ENCODE peak calls at places on chromosome 22, in seven cellular contexts. I is fibroblast of lung, D is GM23338, K is neural progenitor cell, B is hepatocyte, T is IMR-90, O is PC-3. Y is an unnamed sample.
A peak's percentile ranks its signal among the peaks of the same experiment; 100 is the strongest.

GRCh38 chr22:48840112-48840949 is 987.3 kb downstream of the BRD1 start:
- DNase-seq in I (no peak), D (no peak), K (no peak), B (no peak), T (no peak), O (no peak), Y (no peak)

GRCh38 chr22:48574776-48575566 is 1252.7 kb downstream of the BRD1 start:
- DNase-seq in I (peak; percentile 54), D (peak; percentile 66), K (peak; percentile 92), B (peak; percentile 89), T (no peak), O (no peak), Y (no peak)

GRCh38 chr22:40666151-40666848 is 13.0 kb upstream of the MCHR1 start:
- DNase-seq in I (peak; percentile 25), D (no peak), K (no peak), B (no peak), T (peak; percentile 53), O (no peak), Y (no peak)

GRCh38 chr22:25698986-25699385 is 43.0 kb upstream of the MYO18B start:
- DNase-seq in I (no peak), D (no peak), K (no peak), B (no peak), T (no peak), O (no peak), Y (no peak)

GRCh38 chr22:23240639-23241389 is 60.5 kb downstream of the BCR start:
- DNase-seq in I (no peak), D (peak; percentile 76), K (peak; percentile 50), B (no peak), T (no peak), O (peak; percentile 44), Y (peak; percentile 30)

GRCh38 chr22:19666663-19667593 is 47.4 kb upstream of the SEPTIN5 start:
- DNase-seq in I (peak; percentile 89), D (no peak), K (no peak), B (no peak), T (peak; percentile 77), O (no peak), Y (no peak)

GRCh38 chr22:38890377-38890776 is 18.4 kb upstream of the CBX6 start:
- DNase-seq in I (no peak), D (no peak), K (no peak), B (no peak), T (no peak), O (peak; percentile 49), Y (no peak)

GRCh38 chr22:28450109-28450508 is 229.5 kb downstream of the TTC28 start:
- DNase-seq in I (no peak), D (no peak), K (no peak), B (no peak), T (peak; percentile 9), O (no peak), Y (no peak)

GRCh38 chr22:50444663-50445062 is 30.2 kb downstream of the SBF1 start:
- DNase-seq in I (peak; percentile 77), D (no peak), K (no peak), B (peak; percentile 53), T (peak; percentile 78), O (peak; percentile 38), Y (no peak)

GRCh38 chr22:28185130-28185529 is 266.1 kb upstream of the PITPNB start:
- DNase-seq in I (no peak), D (no peak), K (no peak), B (no peak), T (no peak), O (no peak), Y (no peak)

GRCh38 chr22:44191036-44191454 is 10.3 kb downstream of the PARVG start:
- DNase-seq in I (peak; percentile 37), D (no peak), K (no peak), B (no peak), T (no peak), O (no peak), Y (no peak)

GRCh38 chr22:41919357-41920224 is 4.7 kb upstream of the SHISA8 start:
- DNase-seq in I (peak; percentile 16), D (peak; percentile 97), K (peak; percentile 53), B (peak; percentile 66), T (peak; percentile 11), O (no peak), Y (peak; percentile 84)

GRCh38 chr22:38243007-38243775 is 29.6 kb downstream of the TMEM184B start:
- DNase-seq in I (peak; percentile 27), D (no peak), K (peak; percentile 65), B (peak; percentile 88), T (peak; percentile 78), O (no peak), Y (peak; percentile 23)

GRCh38 chr22:28899199-28899853 is 16.0 kb downstream of the ZNRF3 start:
- DNase-seq in I (peak; percentile 67), D (no peak), K (no peak), B (no peak), T (peak; percentile 20), O (no peak), Y (peak; percentile 18)

GRCh38 chr22:25076281-25076680 is 123.4 kb upstream of the CRYBB3 start:
- DNase-seq in I (no peak), D (no peak), K (no peak), B (no peak), T (no peak), O (no peak), Y (no peak)

GRCh38 chr22:34490911-34491310 is 570.6 kb upstream of the LARGE1 start:
- DNase-seq in I (no peak), D (no peak), K (no peak), B (no peak), T (no peak), O (no peak), Y (no peak)

GRCh38 chr22:39128508-39128907 is 24.0 kb downstream of the CBX7 start:
- DNase-seq in I (no peak), D (no peak), K (no peak), B (no peak), T (no peak), O (no peak), Y (no peak)

GRCh38 chr22:17218341-17218740 is 894 bp downstream of the ADA2 start:
- DNase-seq in I (no peak), D (no peak), K (no peak), B (no peak), T (no peak), O (no peak), Y (no peak)

GRCh38 chr22:44545773-44546172 is 47.7 kb upstream of the RTL6 start:
- DNase-seq in I (no peak), D (no peak), K (no peak), B (peak; percentile 2), T (no peak), O (no peak), Y (no peak)

GRCh38 chr22:48596111-48596860 is 1231.4 kb downstream of the BRD1 start:
- DNase-seq in I (no peak), D (no peak), K (no peak), B (no peak), T (no peak), O (no peak), Y (no peak)

GRCh38 chr22:30422481-30423295 is 2.9 kb upstream of the MTFP1 start:
- DNase-seq in I (peak; percentile 98), D (peak; percentile 76), K (peak; percentile 76), B (peak; percentile 88), T (peak; percentile 95), O (peak; percentile 94), Y (no peak)
- H2AFZ ChIP-seq in I (no peak overlapping the region), D (peak overlapping the region; percentile 96), K (no peak overlapping the region), B (peak overlapping the region; percentile 9), T (peak overlapping the region; percentile 96), O (peak overlapping the region; percentile 57), Y (peak overlapping the region; percentile 67)

DNA sequence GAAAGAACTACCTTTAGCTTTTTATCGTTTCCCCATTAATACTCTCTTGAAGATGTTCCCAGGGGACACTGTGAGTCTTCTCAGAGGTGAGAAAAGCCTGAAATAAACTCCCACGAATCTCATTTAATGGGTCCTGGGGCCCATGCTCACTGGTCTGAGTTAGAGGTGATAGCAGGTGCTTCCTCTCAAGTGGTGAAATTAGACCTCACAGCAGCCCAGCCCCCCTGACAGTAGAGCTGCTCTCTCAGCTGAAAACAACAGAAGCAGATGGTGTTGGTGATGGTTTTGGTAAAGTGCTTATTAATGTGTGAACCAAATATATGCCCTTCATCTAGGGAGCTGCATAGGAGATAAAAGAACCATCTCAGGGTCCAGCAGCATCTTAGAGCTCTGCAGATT is 76.8 kb upstream of the VPREB1 start:
- DNase-seq in I (no peak), D (no peak), K (no peak), B (no peak), T (no peak), O (no peak), Y (peak; percentile 100)
- H3K4me2 ChIP-seq in I (no peak overlapping the region), D (no peak overlapping the region), K (no peak overlapping the region), B (no peak overlapping the region), T (peak overlapping the region; percentile 94), O (no peak overlapping the region), Y (peak overlapping the region; percentile 98)

GRCh38 chr22:45833613-45834012 is 143.3 kb downstream of the WNT7B start:
- DNase-seq in I (no peak), D (no peak), K (no peak), B (no peak), T (no peak), O (no peak), Y (no peak)

GRCh38 chr22:45832180-45832579 is 144.8 kb downstream of the WNT7B start:
- DNase-seq in I (no peak), D (peak; percentile 67), K (no peak), B (no peak), T (no peak), O (no peak), Y (no peak)

GRCh38 chr22:45832959-45833580 is 143.9 kb downstream of the WNT7B start:
- DNase-seq in I (no peak), D (no peak), K (no peak), B (no peak), T (no peak), O (no peak), Y (no peak)

GRCh38 chr22:45830531-45831245 is 146.3 kb downstream of the WNT7B start:
- DNase-seq in I (peak; percentile 81), D (no peak), K (no peak), B (no peak), T (peak; percentile 83), O (peak; percentile 71), Y (no peak)

GRCh38 chr22:45831394-45831793 is 145.6 kb downstream of the WNT7B start:
- DNase-seq in I (peak; percentile 55), D (no peak), K (no peak), B (no peak), T (peak; percentile 38), O (peak; percentile 62), Y (peak; percentile 31)
- TF ChIP-seq CTCF in I (peak; percentile 65), D (peak; percentile 50), K (no peak), B (peak; percentile 18), T (peak; percentile 63), O (peak; percentile 71), Y (peak; percentile 81)

DNA sequence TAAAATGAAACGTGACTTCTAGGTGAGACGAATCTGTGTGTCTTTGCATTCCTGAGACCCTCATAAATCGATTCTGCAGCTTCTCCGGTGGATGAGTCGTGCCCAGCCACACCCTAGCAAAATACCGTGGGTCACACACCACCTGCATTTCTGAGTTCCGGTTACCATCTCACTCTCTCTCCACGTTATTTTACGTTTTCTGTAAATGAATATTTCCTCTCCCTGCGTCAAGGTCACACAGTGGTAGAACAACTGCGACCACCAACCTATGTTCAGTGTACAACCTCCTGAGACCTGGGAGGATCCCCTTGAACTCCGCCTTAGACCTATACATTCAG is 1.1 kb downstream of the YWHAH start:
- DNase-seq in I (no peak), D (no peak), K (no peak), B (no peak), T (no peak), O (peak; percentile 20), Y (peak; percentile 58)
- H2AFZ ChIP-seq in I (no peak overlapping the region), D (no peak overlapping the region), K (no peak overlapping the region), B (peak overlapping the region; percentile 81), T (peak overlapping the region; percentile 92), O (no peak overlapping the region), Y (no peak overlapping the region)